ENCODE peak calls at places on chromosomes 6 and 20, in four cellular contexts. One of them, this sample, is unnamed.

GRCh38 chr6:33898771-33899170 is 95.0 kb upstream of the MLN start:
- DNase-seq in glutamatergic neuron: no peak
- DNase-seq in HL-60: no peak
- DNase-seq in AG09319: no peak
- DNase-seq in this sample: no peak

GRCh38 chr6:43771210-43771857 is 1.3 kb downstream of the VEGFA start:
- DNase-seq in glutamatergic neuron: peak
- DNase-seq in HL-60: peak
- DNase-seq in AG09319: no peak
- DNase-seq in this sample: no peak

GRCh38 chr6:105896821-105897095 is 189.4 kb upstream of the PRDM1 start:
- DNase-seq in glutamatergic neuron: no peak
- DNase-seq in HL-60: no peak
- DNase-seq in AG09319: no peak
- DNase-seq in this sample: no peak

GRCh38 chr6:100228437-100229424 is 234.7 kb upstream of the MCHR2 start:
- DNase-seq in glutamatergic neuron: peak
- DNase-seq in HL-60: no peak
- DNase-seq in AG09319: peak
- DNase-seq in this sample: peak

GRCh38 chr6:28137458-28138020 is 4.1 kb upstream of the ZKSCAN8 start:
- DNase-seq in glutamatergic neuron: no peak
- DNase-seq in HL-60: no peak
- DNase-seq in AG09319: no peak
- DNase-seq in this sample: no peak

GRCh38 chr20:48983423-48984400 is 62.2 kb downstream of the ARFGEF2 start:
- DNase-seq in glutamatergic neuron: no peak
- DNase-seq in HL-60: no peak
- DNase-seq in AG09319: peak
- DNase-seq in this sample: no peak

GRCh38 chr6:6494677-6495076 is 93.8 kb upstream of the LY86 start:
- DNase-seq in glutamatergic neuron: peak
- DNase-seq in HL-60: no peak
- DNase-seq in AG09319: no peak
- DNase-seq in this sample: peak

GRCh38 chr20:48143435-48144081 is 358.3 kb upstream of the SULF2 start:
- DNase-seq in glutamatergic neuron: no peak
- DNase-seq in HL-60: no peak
- DNase-seq in AG09319: no peak
- DNase-seq in this sample: no peak

GRCh38 chr6:135182120-135182992 is 1.2 kb downstream of the MYB start:
- DNase-seq in glutamatergic neuron: peak
- DNase-seq in HL-60: peak
- DNase-seq in AG09319: no peak
- DNase-seq in this sample: peak

GRCh38 chr20:12570371-12570770 is 438.4 kb upstream of the SPTLC3 start:
- DNase-seq in glutamatergic neuron: peak
- DNase-seq in HL-60: no peak
- DNase-seq in AG09319: no peak
- DNase-seq in this sample: peak

GRCh38 chr6:30821862-30822784 is 62.2 kb upstream of the DDR1 start:
- DNase-seq in glutamatergic neuron: no peak
- DNase-seq in HL-60: no peak
- DNase-seq in AG09319: no peak
- DNase-seq in this sample: peak

GRCh38 chr6:26493258-26493657 is 6.8 kb upstream of the BTN1A1 start:
- DNase-seq in glutamatergic neuron: no peak
- DNase-seq in HL-60: no peak
- DNase-seq in AG09319: no peak
- DNase-seq in this sample: no peak

GRCh38 chr6:143556529-143556928 is 45.0 kb upstream of the FUCA2 start:
- DNase-seq in glutamatergic neuron: no peak
- DNase-seq in HL-60: no peak
- DNase-seq in AG09319: no peak
- DNase-seq in this sample: no peak

This sample was measured in H7.